ENCODE peak calls at places on chromosomes 4 and X, in nine cellular contexts. W is body of pancreas, I is Peyer's patch, D is transverse colon, H is stomach, R is sigmoid colon, S is ovary, G is breast epithelium, E is tibial nerve. T is an unnamed sample.

GRCh38 chrX:38871129-38872029 is 70.1 kb downstream of the MID1IP1 start:
- DNase-seq in W (no peak), I (no peak), D (no peak), H (no peak), R (no peak), S (no peak), G (no peak), E (no peak), T (no peak)

GRCh38 chr4:25437951-25438350 is 60.9 kb downstream of the ANAPC4 start:
- DNase-seq in W (no peak), I (no peak), D (no peak), H (no peak), R (no peak), S (no peak), G (no peak), E (no peak), T (no peak)

GRCh38 chr4:17448689-17449088 is 63.2 kb downstream of the QDPR start:
- DNase-seq in W (no peak), I (no peak), D (no peak), H (no peak), R (no peak), S (no peak), G (no peak), E (no peak), T (no peak)

GRCh38 chr4:107058828-107059227 is 22.7 kb upstream of the DKK2 start:
- DNase-seq in W (no peak), I (no peak), D (no peak), H (no peak), R (no peak), S (no peak), G (no peak), E (no peak), T (no peak)

GRCh38 chr4:86924805-86925204 is 10.0 kb upstream of the AFF1 start:
- DNase-seq in W (no peak), I (no peak), D (no peak), H (no peak), R (no peak), S (no peak), G (no peak), E (no peak), T (no peak)

GRCh38 chr4:67915400-67915966 is 31.7 kb upstream of the TMPRSS11D start:
- DNase-seq in W (no peak), I (no peak), D (no peak), H (no peak), R (no peak), S (no peak), G (no peak), E (no peak), T (no peak)

GRCh38 chr4:114100288-114101031 is 121.0 kb upstream of the ARSJ start:
- DNase-seq in W (no peak), I (no peak), D (no peak), H (no peak), R (no peak), S (no peak), G (no peak), E (no peak), T (no peak)

GRCh38 chr4:54516556-54517215 is 141.1 kb upstream of the KIT start:
- DNase-seq in W (no peak), I (no peak), D (no peak), H (no peak), R (no peak), S (no peak), G (no peak), E (no peak), T (no peak)

GRCh38 chr4:118824141-118824540 is 11.8 kb downstream of the SEC24D start:
- DNase-seq in W (no peak), I (no peak), D (no peak), H (no peak), R (no peak), S (no peak), G (no peak), E (no peak), T (no peak)

GRCh38 chr4:34720563-34720962 is 1523.8 kb downstream of the ARAP2 start:
- DNase-seq in W (no peak), I (no peak), D (no peak), H (no peak), R (no peak), S (no peak), G (no peak), E (no peak), T (no peak)

GRCh38 chrX:1592128-1592862 is 891 bp downstream of the AKAP17A start:
- DNase-seq in W (peak; percentile 18), I (no peak), D (peak; percentile 38), H (peak; percentile 26), R (no peak), S (no peak), G (no peak), E (no peak), T (no peak)

GRCh38 chr4:134200811-134201215 is 776 bp downstream of the PABPC4L start:
- DNase-seq in W (no peak), I (no peak), D (no peak), H (no peak), R (peak; percentile 55), S (no peak), G (no peak), E (no peak), T (no peak)

GRCh38 chr4:139266583-139267257 is 13.3 kb downstream of the MGARP start:
- DNase-seq in W (peak; percentile 66), I (peak; percentile 65), D (peak; percentile 86), H (peak; percentile 71), R (peak; percentile 90), S (peak; percentile 58), G (peak; percentile 36), E (peak; percentile 75), T (peak; percentile 78)

GRCh38 chr4:122577808-122578781 is 42.8 kb downstream of the IL21 start:
- DNase-seq in W (peak; percentile 51), I (no peak), D (peak; percentile 43), H (peak; percentile 37), R (no peak), S (no peak), G (no peak), E (peak; percentile 31), T (no peak)

GRCh38 chr4:40196260-40196659 is 571 bp upstream of the RHOH start:
- DNase-seq in W (no peak), I (no peak), D (no peak), H (no peak), R (no peak), S (no peak), G (no peak), E (no peak), T (no peak)

GRCh38 chr4:42341518-42342026 is 55.7 kb upstream of the SHISA3 start:
- DNase-seq in W (no peak), I (no peak), D (no peak), H (no peak), R (no peak), S (no peak), G (no peak), E (no peak), T (no peak)

GRCh38 chr4:184732126-184732525 is 1.8 kb downstream of the CENPU start:
- DNase-seq in W (no peak), I (no peak), D (no peak), H (no peak), R (no peak), S (no peak), G (no peak), E (no peak), T (no peak)

GRCh38 chrX:100829730-100830129 is 9.5 kb downstream of the CSTF2 start:
- DNase-seq in W (no peak), I (no peak), D (no peak), H (no peak), R (no peak), S (no peak), G (no peak), E (no peak), T (no peak)

DNA sequence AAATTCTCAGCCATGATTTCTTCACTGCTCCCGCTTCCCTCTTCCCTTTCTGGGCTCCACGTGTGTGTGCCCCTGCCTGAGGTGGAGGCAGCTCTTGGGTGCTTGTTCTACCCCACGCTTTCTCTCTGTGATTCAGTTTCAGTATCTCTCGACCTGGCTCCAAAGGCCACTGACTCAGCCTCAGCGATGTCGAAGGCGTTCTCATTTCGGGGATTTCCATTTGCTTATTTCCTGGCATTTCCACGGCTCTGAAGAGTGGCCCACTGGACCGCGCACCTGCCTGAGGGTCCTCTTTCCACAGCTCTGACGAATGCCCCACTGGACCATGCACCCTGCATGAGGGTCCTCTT is 52.4 kb downstream of the GAK start:
- DNase-seq in W (no peak), I (no peak), D (no peak), H (no peak), R (no peak), S (no peak), G (no peak), E (no peak), T (no peak)
- H3K36me3 ChIP-seq in W (peaks cover 42% of the 10 kb centered on the region), I (no peaks in the 10 kb centered on the region), D (peaks cover 18% of the 10 kb centered on the region), H (peaks cover 100% of the 10 kb centered on the region), R (peaks cover 100% of the 10 kb centered on the region), S (no peaks in the 10 kb centered on the region), G (peaks cover 13% of the 10 kb centered on the region), E (peaks cover 100% of the 10 kb centered on the region), T (no peaks in the 10 kb centered on the region)

GRCh38 chr4:1856071-1856919 is at the start of gene LETM1:
- DNase-seq in W (peak; percentile 97), I (peak; percentile 99), D (peak; percentile 98), H (peak; percentile 96), R (peak; percentile 98), S (peak; percentile 94), G (peak; percentile 95), E (peak; percentile 83), T (peak; percentile 93)

GRCh38 chr4:1857931-1858330 is 2.0 kb upstream of the LETM1 start:
- DNase-seq in W (no peak), I (no peak), D (peak; percentile 28), H (no peak), R (no peak), S (no peak), G (no peak), E (no peak), T (no peak)

GRCh38 chr4:1854752-1855151 is 1.2 kb downstream of the LETM1 start:
- DNase-seq in W (no peak), I (no peak), D (no peak), H (no peak), R (no peak), S (no peak), G (no peak), E (no peak), T (no peak)

GRCh38 chr4:1856920-1857699 is 1.2 kb upstream of the LETM1 start:
- DNase-seq in W (peak; percentile 33), I (no peak), D (peak; percentile 44), H (no peak), R (peak; percentile 79), S (peak; percentile 53), G (no peak), E (no peak), T (no peak)

GRCh38 chr4:1855334-1856070 is 454 bp downstream of the LETM1 start:
- DNase-seq in W (peak; percentile 33), I (no peak), D (peak; percentile 37), H (no peak), R (peak; percentile 73), S (peak; percentile 29), G (no peak), E (no peak), T (peak; percentile 42)
- TF ChIP-seq POLR2A in W (no peak), I (no peak), D (no peak), H (no peak), R (no peak), S (no peak), G (no peak), E (no peak), T (no peak)

GRCh38 chr4:165112258-165113156 is at the start of gene TMEM192:
- DNase-seq in W (peak; percentile 95), I (peak; percentile 98), D (peak; percentile 96), H (peak; percentile 95), R (peak; percentile 96), S (peak; percentile 95), G (peak; percentile 93), E (peak; percentile 92), T (peak; percentile 94)
- TF ChIP-seq CTCF in W (peak; percentile 44), I (peak; percentile 29), D (peak; percentile 40), H (no peak), R (no peak), S (peak; percentile 60), G (peak; percentile 37), E (peak; percentile 20), T (no peak)

GRCh38 chr4:38132843-38133662 is 172.9 kb downstream of the PTTG2 start:
- DNase-seq in W (peak; percentile 81), I (no peak), D (peak; percentile 54), H (no peak), R (no peak), S (no peak), G (no peak), E (no peak), T (no peak)
- H3K36me3 ChIP-seq in W (no peaks in the 10 kb centered on the region), I (no peaks in the 10 kb centered on the region), D (peaks cover under 1% of the 10 kb centered on the region), H (peaks cover 41% of the 10 kb centered on the region), R (peaks cover 47% of the 10 kb centered on the region), S (no peaks in the 10 kb centered on the region), G (no peaks in the 10 kb centered on the region), E (peaks cover 39% of the 10 kb centered on the region), T (no peaks in the 10 kb centered on the region)